ENCODE peak calls at places on chromosomes 12 and 14, in six cellular contexts. R, M, N, V, A and Y are unnamed samples.

GRCh38 chr12:109764123-109764522 is 50.5 kb downstream of the FAM222A start:
- DNase-seq in R (peak), M (no peak), N (no peak), V (no peak), A (no peak), Y (no peak)

GRCh38 chr14:97943619-97944018 is 1146.4 kb downstream of the VRK1 start:
- DNase-seq in R (no peak), M (no peak), N (no peak), V (no peak), A (no peak), Y (no peak)

GRCh38 chr14:90820958-90821357 is 4.7 kb upstream of the TTC7B start:
- DNase-seq in R (peak), M (peak), N (no peak), V (no peak), A (no peak), Y (peak)

GRCh38 chr12:109870648-109871047 is 9.7 kb downstream of the GLTP start:
- DNase-seq in R (no peak), M (no peak), N (no peak), V (no peak), A (no peak), Y (no peak)

GRCh38 chr14:95519699-95520098 is 3.2 kb upstream of the SYNE3 start:
- DNase-seq in R (no peak), M (peak), N (no peak), V (no peak), A (peak), Y (peak)

GRCh38 chr12:93243689-93244513 is 133.8 kb upstream of the NUDT4 start:
- DNase-seq in R (no peak), M (no peak), N (no peak), V (no peak), A (no peak), Y (peak)

GRCh38 chr14:34301107-34301734 is 160.8 kb downstream of the SPTSSA start:
- DNase-seq in R (no peak), M (no peak), N (peak), V (no peak), A (no peak), Y (peak)

GRCh38 chr14:77044776-77045569 is 16.5 kb upstream of the IRF2BPL start:
- DNase-seq in R (no peak), M (no peak), N (no peak), V (no peak), A (peak), Y (no peak)

GRCh38 chr12:107519906-107520859 is 165.4 kb upstream of the PWP1 start:
- DNase-seq in R (peak), M (no peak), N (peak), V (no peak), A (no peak), Y (no peak)

GRCh38 chr12:69266045-69266635 is 26.8 kb downstream of the CPSF6 start:
- DNase-seq in R (no peak), M (no peak), N (no peak), V (no peak), A (no peak), Y (peak)

GRCh38 chr12:105357162-105357691 is 26.7 kb downstream of the C12orf75 start:
- DNase-seq in R (no peak), M (no peak), N (no peak), V (no peak), A (no peak), Y (peak)

GRCh38 chr12:111467862-111468245 is 62.1 kb downstream of the SH2B3 start:
- DNase-seq in R (no peak), M (no peak), N (no peak), V (no peak), A (no peak), Y (no peak)

GRCh38 chr14:72664651-72665050 is 229.2 kb downstream of the DPF3 start:
- DNase-seq in R (no peak), M (no peak), N (no peak), V (no peak), A (no peak), Y (no peak)

GRCh38 chr12:44863867-44864266 is 12.2 kb downstream of the NELL2 start:
- DNase-seq in R (no peak), M (no peak), N (no peak), V (no peak), A (no peak), Y (no peak)

GRCh38 chr12:54041097-54041690 is 8.3 kb downstream of the HOXC5 start:
- DNase-seq in R (no peak), M (no peak), N (no peak), V (no peak), A (no peak), Y (no peak)

GRCh38 chr14:61444215-61444768 is 122.9 kb downstream of the PRKCH start:
- DNase-seq in R (no peak), M (no peak), N (no peak), V (no peak), A (no peak), Y (no peak)

GRCh38 chr12:130649101-130649571 is 67.0 kb downstream of the RIMBP2 start:
- DNase-seq in R (no peak), M (no peak), N (no peak), V (no peak), A (no peak), Y (no peak)

GRCh38 chr12:45674583-45674982 is 54.9 kb upstream of the ARID2 start:
- DNase-seq in R (no peak), M (no peak), N (no peak), V (peak), A (peak), Y (peak)

GRCh38 chr14:87002831-87003230 is 990.2 kb downstream of the GALC start:
- DNase-seq in R (no peak), M (no peak), N (no peak), V (no peak), A (no peak), Y (no peak)

GRCh38 chr12:112349440-112349839 is 32.8 kb downstream of the HECTD4 start:
- DNase-seq in R (no peak), M (no peak), N (no peak), V (no peak), A (no peak), Y (no peak)

GRCh38 chr12:48980953-48981756 is 3.0 kb downstream of the WNT1 start:
- DNase-seq in R (no peak), M (peak), N (no peak), V (no peak), A (no peak), Y (no peak)

GRCh38 chr14:72929316-72930080 is 3.2 kb downstream of the DCAF4 start:
- DNase-seq in R (no peak), M (no peak), N (no peak), V (no peak), A (no peak), Y (no peak)

GRCh38 chr14:36281309-36281708 is 39.1 kb downstream of the MBIP start:
- DNase-seq in R (no peak), M (no peak), N (no peak), V (no peak), A (no peak), Y (no peak)

GRCh38 chr12:52277486-52278245 is 3.2 kb downstream of the KRT86 start:
- DNase-seq in R (no peak), M (no peak), N (no peak), V (no peak), A (no peak), Y (no peak)

GRCh38 chr14:94307410-94307992 is 14.4 kb upstream of the SERPINA10 start:
- DNase-seq in R (no peak), M (no peak), N (peak), V (no peak), A (no peak), Y (no peak)

GRCh38 chr14:90344920-90345557 is 13.3 kb upstream of the NRDE2 start:
- DNase-seq in R (no peak), M (no peak), N (no peak), V (no peak), A (no peak), Y (no peak)

GRCh38 chr12:78442454-78442801 is 422.1 kb upstream of the SYT1 start:
- DNase-seq in R (no peak), M (no peak), N (no peak), V (no peak), A (no peak), Y (peak)

GRCh38 chr14:95352481-95352880 is 32.8 kb upstream of the CLMN start:
- DNase-seq in R (no peak), M (no peak), N (no peak), V (no peak), A (no peak), Y (no peak)

GRCh38 chr12:25775968-25776367 is 182.5 kb upstream of the RASSF8 start:
- DNase-seq in R (no peak), M (no peak), N (no peak), V (no peak), A (no peak), Y (no peak)

GRCh38 chr12:65147312-65147905 is 22.0 kb upstream of the LEMD3 start:
- DNase-seq in R (no peak), M (no peak), N (no peak), V (no peak), A (no peak), Y (no peak)

GRCh38 chr14:89108608-89109007 is 284.2 kb downstream of the TTC8 start:
- DNase-seq in R (no peak), M (no peak), N (no peak), V (no peak), A (no peak), Y (no peak)

DNA sequence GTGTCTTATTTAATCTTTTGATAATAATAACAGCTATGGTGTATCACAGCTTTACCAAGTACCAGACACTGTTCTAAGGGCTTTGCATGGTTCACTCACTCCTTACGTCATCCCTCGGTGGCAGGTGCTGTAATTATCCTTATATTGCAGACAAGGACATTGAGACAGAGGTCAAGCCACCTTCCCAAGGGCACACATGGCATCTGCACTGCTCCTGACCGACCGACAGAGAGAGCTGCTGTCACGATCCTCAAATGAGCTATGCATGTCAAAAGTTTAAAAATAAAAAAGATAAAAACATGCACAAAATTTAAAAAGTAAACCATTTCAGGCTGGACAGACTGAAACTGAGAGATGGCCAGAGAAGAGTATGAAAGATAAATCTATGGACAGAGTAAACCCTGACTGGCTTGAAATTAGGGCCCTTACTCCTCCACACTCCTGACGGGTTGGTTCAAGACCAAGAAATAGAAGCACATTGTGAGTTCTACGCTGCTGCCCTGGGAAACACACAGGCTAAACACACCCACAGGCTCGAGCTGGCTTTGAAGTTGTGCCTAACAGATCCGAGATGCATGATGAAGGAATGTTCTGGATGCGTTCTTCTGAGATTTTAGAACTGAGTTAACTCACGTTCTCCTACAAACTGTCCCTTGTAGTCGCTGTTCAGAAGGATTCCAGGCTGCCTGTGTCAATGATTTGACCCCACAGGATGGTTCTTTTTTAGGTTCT is 268.7 kb downstream of the ZFP36L1 start:
- DNase-seq in R (no peak), M (no peak), N (no peak), V (no peak), A (no peak), Y (no peak)
- TF ChIP-seq CTCF in R (no peak), M (no peak), N (peak), V (peak), A (peak), Y (no peak)

DNA sequence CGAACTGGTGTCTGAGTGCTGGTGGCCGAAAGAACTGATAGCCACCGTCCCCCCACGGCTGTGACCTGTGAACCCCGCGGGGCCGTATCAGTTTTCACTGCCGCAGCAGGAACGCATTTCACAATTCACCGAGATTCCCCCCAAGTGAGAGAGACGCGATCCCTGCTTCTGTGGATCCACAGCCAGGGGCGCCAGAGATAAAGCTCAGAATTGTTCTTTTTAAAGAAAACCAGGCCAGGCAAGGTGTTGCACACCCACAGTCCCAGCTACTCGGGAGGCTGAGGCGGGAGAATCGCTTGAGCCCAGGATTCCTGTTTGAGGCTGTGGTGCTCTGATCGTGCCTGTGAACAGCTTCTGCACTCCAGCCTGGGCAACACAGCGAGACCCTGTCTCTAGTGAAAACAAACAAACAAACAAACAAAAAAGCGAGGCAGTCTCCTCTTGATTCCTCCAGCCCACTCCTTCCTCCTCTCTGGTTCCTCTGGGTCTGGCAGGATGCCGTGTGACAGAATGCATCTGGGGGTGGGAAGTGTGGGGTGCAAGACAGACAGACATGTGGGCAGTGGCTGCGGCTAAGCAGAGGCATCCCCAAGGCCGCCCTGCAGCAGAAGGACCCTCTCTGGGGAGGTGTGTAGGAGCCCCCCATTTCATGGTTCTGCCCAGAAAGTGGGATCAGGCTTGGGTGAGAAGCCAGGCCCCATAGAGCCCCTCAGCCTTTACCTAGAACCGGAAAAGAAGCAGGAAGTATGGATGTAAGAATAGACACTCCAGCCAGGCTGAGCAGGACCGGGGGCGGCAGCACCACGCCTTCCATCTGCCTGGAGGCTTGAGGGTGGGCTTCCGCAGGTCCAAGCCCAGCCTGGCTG is 39.2 kb upstream of the PPP1R13B start:
- DNase-seq in R (no peak), M (peak), N (no peak), V (no peak), A (no peak), Y (no peak)
- TF ChIP-seq CTCF in R (peak), M (no peak), N (no peak), V (no peak), A (no peak), Y (peak)

DNA sequence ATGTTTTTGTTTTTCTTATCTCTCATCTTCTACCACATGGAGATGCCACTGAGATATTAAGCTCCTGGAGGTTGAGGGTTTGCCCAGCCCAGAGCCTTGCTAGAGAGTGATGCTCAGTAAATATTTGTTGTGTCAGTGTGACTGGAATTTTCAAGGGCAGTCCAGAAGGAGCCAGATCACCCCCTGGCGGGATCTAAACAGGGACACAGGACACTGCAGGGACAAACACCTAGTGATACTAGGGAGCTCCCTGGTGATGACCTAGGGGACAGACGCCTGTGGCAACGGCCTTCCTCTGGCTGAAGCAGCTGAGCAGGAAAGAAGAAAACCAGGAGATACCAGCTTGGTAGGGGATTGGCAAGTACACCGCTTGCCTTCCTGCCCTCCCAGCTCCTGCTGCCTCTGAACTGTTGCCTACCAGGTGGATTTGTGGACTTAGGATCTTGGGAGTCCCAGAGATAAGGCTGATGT is 714.4 kb upstream of the TBX3 start:
- DNase-seq in R (peak), M (no peak), N (peak), V (no peak), A (no peak), Y (no peak)
- TF ChIP-seq CTCF in R (peak), M (no peak), N (peak), V (no peak), A (peak), Y (no peak)

DNA sequence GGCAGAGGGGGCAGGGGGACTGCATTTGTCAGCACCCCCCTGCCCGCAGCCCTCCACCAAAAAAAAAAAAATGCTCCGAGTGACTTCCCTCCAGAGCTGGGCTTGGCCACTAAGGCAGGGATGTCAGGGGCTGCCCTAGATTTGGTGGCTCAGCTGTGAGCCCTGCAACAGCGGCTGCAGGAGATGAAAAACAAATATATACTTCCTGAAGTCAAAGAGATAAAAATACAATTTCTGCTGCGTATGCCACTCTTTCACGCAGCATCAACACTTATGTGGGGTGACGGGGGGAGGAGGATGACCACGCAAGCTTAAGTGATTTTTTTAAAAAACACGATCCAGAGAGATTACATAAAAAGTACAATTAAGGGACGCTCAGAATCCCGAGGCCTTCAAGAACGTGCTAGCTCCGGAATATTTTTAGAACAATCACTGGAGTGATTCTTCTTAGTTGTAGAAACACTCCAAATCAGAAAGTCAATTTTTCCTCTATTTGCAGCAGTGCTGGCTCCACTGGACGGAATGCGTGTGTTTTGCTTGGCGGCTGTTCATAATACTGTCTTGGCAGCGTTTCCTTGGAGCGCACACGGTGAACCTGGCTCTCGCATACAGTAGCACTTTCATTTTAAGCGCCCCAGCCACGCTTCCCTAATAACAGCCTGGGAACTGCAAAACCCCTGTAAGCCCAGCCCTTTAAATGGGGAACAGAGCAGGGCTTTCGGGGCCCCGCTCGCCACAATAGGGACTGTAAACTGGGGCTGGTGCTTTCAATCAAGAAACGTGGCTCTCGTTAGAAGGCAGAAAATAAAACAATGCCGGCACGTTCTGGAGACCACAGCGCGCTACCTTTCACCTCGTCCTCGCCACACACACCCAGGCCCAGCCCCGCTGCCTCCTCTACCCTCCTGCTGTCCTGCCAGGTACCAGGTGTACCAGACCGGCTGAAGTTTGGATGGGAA is 80.1 kb downstream of the BCL11B start:
- DNase-seq in R (no peak), M (peak), N (peak), V (no peak), A (peak), Y (peak)
- TF ChIP-seq CTCF in R (no peak), M (no peak), N (no peak), V (no peak), A (no peak), Y (no peak)

GRCh38 chr12:62803756-62804155 is 131.2 kb downstream of the PPM1H start:
- DNase-seq in R (no peak), M (no peak), N (no peak), V (no peak), A (no peak), Y (no peak)

GRCh38 chr12:62801796-62802195 is 133.2 kb downstream of the PPM1H start:
- DNase-seq in R (no peak), M (no peak), N (no peak), V (no peak), A (no peak), Y (no peak)

GRCh38 chr12:62802321-62802720 is 132.6 kb downstream of the PPM1H start:
- DNase-seq in R (no peak), M (no peak), N (no peak), V (no peak), A (no peak), Y (no peak)

GRCh38 chr12:62800707-62801400 is 134.1 kb downstream of the PPM1H start:
- DNase-seq in R (no peak), M (no peak), N (no peak), V (no peak), A (no peak), Y (no peak)

GRCh38 chr12:62802981-62803380 is 132.0 kb downstream of the PPM1H start:
- DNase-seq in R (no peak), M (no peak), N (no peak), V (no peak), A (no peak), Y (no peak)
- TF ChIP-seq CTCF in R (no peak), M (no peak), N (peak), V (no peak), A (no peak), Y (no peak)

DNA sequence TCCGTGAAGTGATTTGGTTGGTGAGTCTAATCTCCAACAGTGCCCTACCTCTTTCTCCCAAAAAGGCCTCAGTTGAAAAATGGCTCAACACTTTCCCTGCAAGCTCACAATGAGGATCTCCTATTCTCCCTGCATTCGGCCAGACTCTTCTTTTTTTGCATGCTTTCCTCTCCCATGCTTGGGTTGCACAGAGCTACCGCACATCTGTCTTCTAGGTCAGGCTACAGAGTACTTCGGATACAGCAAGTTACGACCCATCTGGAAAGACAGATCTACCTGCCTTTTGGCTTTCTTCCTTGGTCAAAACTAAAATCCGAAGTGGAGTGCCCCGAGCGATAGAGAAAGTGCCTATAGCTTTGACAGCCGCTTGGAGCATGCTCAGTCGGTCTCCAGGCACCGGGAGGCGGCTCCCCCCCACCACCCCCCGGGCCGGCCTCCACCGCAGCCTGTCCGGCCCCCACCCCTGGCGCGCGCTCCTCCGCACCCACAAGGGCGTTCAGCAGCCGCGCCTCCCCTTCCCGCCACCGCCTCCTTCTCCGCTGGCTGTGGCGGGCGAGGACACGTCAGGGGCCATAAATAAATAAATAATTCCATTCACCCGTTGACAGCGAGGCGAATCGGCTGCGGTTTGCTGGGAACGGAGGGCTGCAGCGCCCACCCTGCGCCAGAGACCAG is at the start of gene SLC16A7:
- DNase-seq in R (peak), M (peak), N (peak), V (peak), A (peak), Y (peak)
- TF ChIP-seq CTCF in R (no peak), M (peak), N (peak), V (no peak), A (no peak), Y (no peak)